ENCODE peak calls at places on chromosome 2, in eight cellular contexts. X, D, M, W, C, K, R and G are unnamed samples.

GRCh38 chr2:221203846-221204245 is 368.3 kb downstream of the EPHA4 start:
- DNase-seq in X (no peak), D (no peak), M (no peak), W (no peak), C (no peak), K (no peak), R (no peak), G (no peak)

GRCh38 chr2:189267491-189267890 is 87.9 kb upstream of the COL5A2 start:
- DNase-seq in X (no peak), D (no peak), M (no peak), W (no peak), C (peak), K (no peak), R (no peak), G (no peak)

GRCh38 chr2:233489666-233490065 is 76.9 kb downstream of the USP40 start:
- DNase-seq in X (no peak), D (no peak), M (no peak), W (no peak), C (peak), K (no peak), R (no peak), G (no peak)

GRCh38 chr2:143807677-143808076 is 678.5 kb downstream of the ARHGAP15 start:
- DNase-seq in X (no peak), D (no peak), M (peak), W (no peak), C (no peak), K (no peak), R (no peak), G (peak)

GRCh38 chr2:42854207-42854818 is 61.9 kb upstream of the HAAO start:
- DNase-seq in X (no peak), D (no peak), M (peak), W (no peak), C (peak), K (no peak), R (no peak), G (peak)

GRCh38 chr2:50084086-50084843 is 930.0 kb upstream of the FSHR start:
- DNase-seq in X (no peak), D (no peak), M (no peak), W (no peak), C (no peak), K (no peak), R (no peak), G (no peak)

GRCh38 chr2:62482558-62483352 is 23.2 kb downstream of the TMEM17 start:
- DNase-seq in X (no peak), D (no peak), M (no peak), W (no peak), C (no peak), K (no peak), R (no peak), G (no peak)

GRCh38 chr2:42359894-42360483 is 1.0 kb downstream of the COX7A2L start:
- DNase-seq in X (no peak), D (no peak), M (no peak), W (no peak), C (peak), K (peak), R (peak), G (peak)

GRCh38 chr2:131125195-131125757 is 20.1 kb downstream of the PLEKHB2 start:
- DNase-seq in X (no peak), D (no peak), M (peak), W (no peak), C (no peak), K (no peak), R (no peak), G (no peak)

GRCh38 chr2:188600536-188601210 is 309.0 kb downstream of the GULP1 start:
- DNase-seq in X (no peak), D (no peak), M (no peak), W (no peak), C (peak), K (no peak), R (no peak), G (peak)

GRCh38 chr2:75287624-75288313 is 88.4 kb upstream of the TACR1 start:
- DNase-seq in X (no peak), D (no peak), M (no peak), W (no peak), C (no peak), K (peak), R (peak), G (no peak)

GRCh38 chr2:240983361-240983995 is 14.9 kb upstream of the SNED1 start:
- DNase-seq in X (peak), D (peak), M (no peak), W (no peak), C (peak), K (peak), R (peak), G (peak)

GRCh38 chr2:98693477-98693876 is 37.5 kb downstream of the MGAT4A start:
- DNase-seq in X (no peak), D (no peak), M (no peak), W (no peak), C (no peak), K (no peak), R (no peak), G (no peak)
- TF ChIP-seq CTCF in X (no peak), D (no peak), M (no peak), W (no peak), C (no peak), K (no peak), R (no peak), G (no peak)

DNA sequence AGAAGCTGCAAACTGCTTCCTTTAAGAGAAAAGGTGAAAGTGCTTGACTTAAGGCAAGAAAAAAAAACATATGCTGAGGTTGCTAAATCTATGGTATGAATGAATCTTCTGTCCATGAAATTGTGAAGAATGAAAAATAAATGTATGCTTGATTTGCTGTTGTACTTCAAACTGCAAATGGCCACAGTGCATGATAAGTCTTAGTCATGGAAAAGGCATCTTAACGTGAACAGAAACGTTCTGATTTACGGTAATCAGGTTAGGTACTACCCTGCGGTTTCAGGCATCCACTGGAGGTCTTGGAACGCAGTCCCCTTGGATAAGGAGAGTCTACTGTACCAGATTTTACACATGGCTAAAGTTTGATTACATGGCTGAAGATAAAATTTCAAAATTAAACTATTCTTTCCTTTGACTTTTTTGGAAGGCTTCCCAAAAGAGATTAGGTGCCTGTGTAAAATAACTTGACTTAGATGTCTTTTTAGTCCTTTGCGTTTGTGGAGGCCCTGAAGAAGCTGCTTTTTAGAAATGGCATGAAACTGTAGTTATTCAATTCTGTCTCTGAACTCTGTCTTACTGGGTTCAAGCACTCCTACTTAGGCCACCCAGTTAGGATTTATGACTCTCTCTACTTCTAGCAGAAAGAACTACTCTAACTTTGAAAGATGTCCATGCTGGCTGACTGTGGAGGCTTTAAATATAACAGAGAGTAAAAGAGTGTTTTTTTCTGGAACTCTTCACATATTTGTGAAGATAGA is 35.9 kb upstream of the SCN9A start:
- DNase-seq in X (no peak), D (peak), M (no peak), W (no peak), C (peak), K (no peak), R (no peak), G (peak)
- H3K4me3 ChIP-seq in X (no peak), D (peak), M (no peak), W (no peak), C (peak), K (no peak), R (no peak), G (no peak)

GRCh38 chr2:204628926-204629661 is 83.8 kb downstream of the PARD3B start:
- DNase-seq in X (no peak), D (no peak), M (no peak), W (no peak), C (peak), K (no peak), R (peak), G (no peak)

DNA sequence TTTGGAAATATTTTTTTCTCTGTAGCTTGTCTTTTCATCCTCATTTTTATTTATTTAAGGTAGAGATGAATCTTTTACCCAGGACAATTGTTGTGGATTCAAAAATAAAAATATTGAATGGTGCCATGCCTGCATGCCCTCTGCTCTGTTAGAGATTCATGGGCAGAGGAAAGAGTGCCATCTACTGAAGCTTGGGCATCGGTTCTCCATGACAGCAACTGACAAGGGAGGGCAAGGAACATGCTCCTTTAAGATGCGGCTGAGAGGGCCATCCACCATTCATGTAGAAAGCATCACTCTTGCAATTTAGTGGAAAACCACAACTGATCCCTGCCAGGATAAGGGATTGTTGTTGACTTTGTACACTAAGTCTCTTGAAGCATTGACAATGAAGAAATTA is 79.9 kb downstream of the PARD3B start:
- DNase-seq in X (no peak), D (peak), M (no peak), W (no peak), C (no peak), K (peak), R (peak), G (no peak)
- TF ChIP-seq CTCF in X (peak), D (no peak), M (peak), W (no peak), C (peak), K (no peak), R (no peak), G (no peak)

DNA sequence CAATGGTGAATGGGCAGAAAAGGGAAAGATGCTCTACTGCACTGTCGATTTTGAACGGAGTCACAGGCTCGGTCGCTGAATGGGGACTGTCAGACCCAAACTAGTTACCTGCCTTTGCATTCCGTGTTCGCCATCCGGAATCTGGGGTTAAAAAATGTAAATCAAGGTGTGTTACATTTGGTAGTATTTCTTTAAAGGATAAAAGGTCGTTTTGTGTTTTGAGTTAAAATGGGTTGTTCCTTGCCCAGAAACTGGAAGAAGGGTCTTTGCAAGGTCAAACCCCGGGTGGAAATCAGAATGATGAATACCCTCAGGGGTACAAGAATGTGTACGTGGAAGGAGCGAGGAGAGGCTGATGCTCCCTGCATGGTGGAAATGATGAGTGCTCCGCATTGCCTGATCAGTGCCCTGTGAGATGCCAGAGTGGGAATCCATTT is 1.0 kb downstream of the VSNL1 start:
- DNase-seq in X (no peak), D (no peak), M (no peak), W (no peak), C (no peak), K (no peak), R (no peak), G (no peak)
- H3K4me3 ChIP-seq in X (peak), D (no peak), M (peak), W (no peak), C (no peak), K (no peak), R (no peak), G (no peak)

DNA sequence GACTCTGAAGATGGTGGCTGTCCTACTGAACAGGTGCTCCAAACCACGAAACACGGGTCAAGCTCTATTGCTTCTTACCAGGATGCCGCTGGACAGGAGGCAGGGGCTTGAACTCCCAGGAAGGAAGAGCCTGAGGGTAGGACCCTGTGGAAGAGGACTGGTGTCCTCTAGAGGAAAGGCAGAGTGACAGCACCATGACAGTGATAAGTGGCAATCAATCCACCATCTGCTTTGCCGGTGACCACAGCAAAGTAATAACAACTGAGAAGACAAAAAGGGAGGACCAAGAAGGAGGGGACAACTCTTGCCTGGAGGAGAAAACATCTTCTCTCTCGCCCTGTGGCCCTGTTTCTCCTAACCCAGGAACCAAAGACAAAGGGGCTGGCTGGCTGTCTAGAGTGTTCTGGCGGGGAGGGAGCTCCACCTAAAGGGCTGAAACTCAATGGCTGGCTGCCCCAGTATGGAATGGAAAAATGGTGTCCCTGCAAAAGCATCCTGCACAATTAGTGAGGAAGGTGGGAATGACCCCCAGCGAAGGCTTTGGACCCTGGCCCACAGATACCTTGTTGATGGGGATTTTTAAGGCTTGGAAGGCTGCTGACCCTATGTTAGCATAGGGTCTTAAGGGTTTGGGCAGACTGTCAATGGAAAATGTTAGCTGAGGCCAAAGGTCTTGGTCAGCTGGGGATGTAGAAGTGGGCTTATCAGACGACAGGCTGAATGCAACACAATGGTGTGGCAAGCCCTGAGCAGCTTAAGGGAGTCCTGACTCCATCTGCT is 35.4 kb downstream of the PROC start:
- DNase-seq in X (peak), D (peak), M (peak), W (no peak), C (no peak), K (peak), R (peak), G (peak)
- TF ChIP-seq CTCF in X (peak), D (no peak), M (peak), W (no peak), C (no peak), K (peak), R (peak), G (peak)

GRCh38 chr2:113232730-113233129 is 46.0 kb downstream of the PAX8 start:
- DNase-seq in X (no peak), D (no peak), M (no peak), W (no peak), C (no peak), K (no peak), R (no peak), G (no peak)

GRCh38 chr2:113236367-113237159 is 42.2 kb downstream of the PAX8 start:
- DNase-seq in X (peak), D (no peak), M (no peak), W (peak), C (no peak), K (no peak), R (no peak), G (peak)

GRCh38 chr2:113233593-113234550 is 44.8 kb downstream of the PAX8 start:
- DNase-seq in X (peak), D (peak), M (peak), W (no peak), C (peak), K (peak), R (no peak), G (no peak)

GRCh38 chr2:113232123-113232522 is 46.6 kb downstream of the PAX8 start:
- DNase-seq in X (no peak), D (no peak), M (no peak), W (no peak), C (no peak), K (no peak), R (no peak), G (no peak)

GRCh38 chr2:113234721-113235346 is 43.9 kb downstream of the PAX8 start:
- DNase-seq in X (no peak), D (no peak), M (no peak), W (no peak), C (peak), K (no peak), R (no peak), G (no peak)
- H3K4me3 ChIP-seq in X (peak), D (no peak), M (no peak), W (peak), C (peak), K (no peak), R (peak), G (peak)

GRCh38 chr2:113200736-113201490 is 27.1 kb downstream of the PSD4 start:
- DNase-seq in X (no peak), D (peak), M (no peak), W (no peak), C (no peak), K (no peak), R (no peak), G (no peak)

GRCh38 chr2:113198048-113198789 is 24.4 kb downstream of the PSD4 start:
- DNase-seq in X (no peak), D (no peak), M (no peak), W (no peak), C (no peak), K (no peak), R (no peak), G (no peak)

GRCh38 chr2:113197347-113198047 is 23.7 kb downstream of the PSD4 start:
- DNase-seq in X (no peak), D (no peak), M (no peak), W (no peak), C (no peak), K (no peak), R (no peak), G (no peak)

GRCh38 chr2:113200236-113200635 is 26.5 kb downstream of the PSD4 start:
- DNase-seq in X (no peak), D (peak), M (no peak), W (no peak), C (no peak), K (no peak), R (no peak), G (no peak)

GRCh38 chr2:113198790-113199612 is 25.2 kb downstream of the PSD4 start:
- DNase-seq in X (peak), D (peak), M (peak), W (peak), C (peak), K (peak), R (peak), G (peak)
- TF ChIP-seq CTCF in X (peak), D (peak), M (peak), W (peak), C (peak), K (peak), R (peak), G (peak)

GRCh38 chr2:165795011-165795410 is 964 bp upstream of the GALNT3 start:
- DNase-seq in X (no peak), D (no peak), M (no peak), W (no peak), C (peak), K (peak), R (no peak), G (no peak)
- H3K4me3 ChIP-seq in X (peak), D (no peak), M (no peak), W (no peak), C (no peak), K (peak), R (no peak), G (no peak)